ENCODE peak calls at places on chromosomes 13 and 19, in five cellular contexts. W is H1, Y is GM12878, C is K562, F is HepG2. V is an unnamed sample. For H3K4me1 and H4K20me1, the result is how much of the 10 kb centered on the place peaks cover.

GRCh38 chr13:113918580-113918979 is 54.7 kb upstream of the GAS6 start:
- DNase-seq in W (no peak), Y (no peak), C (no peak), F (no peak), V (no peak)

GRCh38 chr13:112255550-112256120 is 120.5 kb upstream of the SPACA7 start:
- DNase-seq in W (no peak), Y (no peak), C (no peak), F (no peak), V (no peak)

GRCh38 chr13:23506071-23506820 is 64.0 kb upstream of the TNFRSF19 start:
- DNase-seq in W (no peak), Y (no peak), C (no peak), F (no peak), V (no peak)

GRCh38 chr13:39603424-39603947 is 493 bp upstream of the LHFPL6 start:
- DNase-seq in W (no peak), Y (no peak), C (no peak), F (no peak), V (no peak)

GRCh38 chr13:98524391-98524790 is 52.5 kb downstream of the STK24 start:
- DNase-seq in W (no peak), Y (no peak), C (no peak), F (no peak), V (no peak)

GRCh38 chr19:3398114-3398899 is 31.9 kb downstream of the NFIC start:
- DNase-seq in W (no peak), Y (no peak), C (no peak), F (peak), V (no peak)

GRCh38 chr19:29483944-29484581 is 41.7 kb upstream of the VSTM2B start:
- DNase-seq in W (no peak), Y (no peak), C (no peak), F (no peak), V (no peak)

GRCh38 chr13:63010072-63010658 is 1594.5 kb upstream of the PCDH20 start:
- DNase-seq in W (no peak), Y (no peak), C (no peak), F (no peak), V (no peak)

GRCh38 chr19:42023943-42024260 is 29.9 kb upstream of the ATP1A3 start:
- DNase-seq in W (no peak), Y (no peak), C (no peak), F (no peak), V (no peak)

GRCh38 chr13:41546372-41547252 is 89.3 kb downstream of the RGCC start:
- DNase-seq in W (no peak), Y (no peak), C (no peak), F (peak), V (no peak)

GRCh38 chr13:21053231-21053630 is 8.2 kb downstream of the LATS2 start:
- DNase-seq in W (no peak), Y (no peak), C (no peak), F (no peak), V (no peak)

GRCh38 chr13:31248361-31248760 is 48.6 kb downstream of the B3GLCT start:
- DNase-seq in W (no peak), Y (no peak), C (no peak), F (no peak), V (no peak)

GRCh38 chr19:5154129-5154798 is 185.4 kb downstream of the KDM4B start:
- DNase-seq in W (no peak), Y (no peak), C (peak), F (peak), V (no peak)

GRCh38 chr19:48619692-48620565 is 623 bp downstream of the SPHK2 start:
- DNase-seq in W (no peak), Y (no peak), C (no peak), F (no peak), V (no peak)

GRCh38 chr19:29478578-29479565 is 46.9 kb upstream of the VSTM2B start:
- DNase-seq in W (peak), Y (no peak), C (peak), F (peak), V (peak)

GRCh38 chr13:89726690-89727435 is 1620.6 kb upstream of the MIR17HG start:
- DNase-seq in W (no peak), Y (no peak), C (no peak), F (no peak), V (no peak)

GRCh38 chr19:39173502-39173991 is 23.2 kb upstream of the NCCRP1 start:
- DNase-seq in W (no peak), Y (no peak), C (no peak), F (no peak), V (no peak)

GRCh38 chr19:49869009-49869483 is 1.7 kb upstream of the PNKP start:
- DNase-seq in W (no peak), Y (no peak), C (peak), F (no peak), V (no peak)
- H3K4me1 ChIP-seq in W (under half), Y (under half), C (under half), F (half or more), V (under half)

DNA sequence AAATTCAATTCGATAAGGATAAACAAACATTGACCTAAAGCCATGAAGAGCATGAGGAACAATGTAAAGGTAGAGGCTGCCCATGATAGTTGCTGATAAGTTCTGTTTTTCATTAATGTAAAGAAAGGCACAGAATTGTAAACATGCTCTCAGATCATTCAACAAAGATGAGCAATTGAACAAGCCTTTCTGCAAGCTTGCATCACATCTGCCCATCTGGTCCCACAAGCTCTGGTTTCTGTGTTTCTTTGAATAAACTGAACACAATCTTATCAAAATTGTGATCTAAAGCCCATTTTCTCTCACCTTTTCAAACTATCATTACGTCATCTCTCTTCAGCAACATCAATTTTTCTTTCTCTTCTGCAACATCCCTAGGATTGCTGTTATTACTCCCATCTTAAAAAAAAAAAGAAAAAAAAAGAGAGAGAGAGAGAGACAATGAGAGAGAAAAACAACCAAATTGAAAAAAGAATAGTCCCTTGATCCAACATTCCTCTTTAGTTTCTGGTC is 487.2 kb upstream of the GPC6 start:
- DNase-seq in W (no peak), Y (no peak), C (no peak), F (no peak), V (no peak)
- TF ChIP-seq SRF in W (no peak), Y (no peak), C (no peak), F (no peak), V (no peak)

GRCh38 chr19:15292847-15293582 is 39.3 kb downstream of the BRD4 start:
- DNase-seq in W (no peak), Y (no peak), C (no peak), F (no peak), V (no peak)
- H4K20me1 ChIP-seq in W (half or more), Y (under half), C (half or more), F (under half), V (under half)

GRCh38 chr19:34172661-34173144 is 399 bp downstream of the LSM14A start:
- DNase-seq in W (peak), Y (no peak), C (peak), F (no peak), V (no peak)
- H3K4me1 ChIP-seq in W (under half), Y (under half), C (under half), F (half or more), V (under half)

DNA sequence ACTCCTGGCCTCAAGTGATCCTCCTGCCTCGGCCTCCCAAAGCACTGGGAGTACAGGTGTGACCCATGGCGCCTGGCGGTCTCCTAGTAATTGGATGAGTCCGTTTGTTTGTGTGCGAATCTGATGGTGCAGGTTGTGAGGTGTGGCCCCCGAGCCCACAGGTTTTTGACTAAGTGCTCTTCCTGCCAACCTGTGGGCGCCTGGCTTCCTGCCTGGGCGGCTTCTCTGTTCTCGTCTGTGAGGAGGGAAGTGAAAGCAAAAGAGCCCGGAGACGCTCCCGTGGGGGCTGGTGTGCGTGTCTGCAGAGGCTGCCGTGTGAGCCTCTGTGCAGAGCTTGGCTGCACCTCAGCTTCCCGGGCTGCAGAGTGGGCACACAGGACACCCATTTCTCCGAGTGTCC is 10.0 kb downstream of the ARHGAP45 start:
- DNase-seq in W (no peak), Y (peak), C (no peak), F (no peak), V (no peak)
- TF ChIP-seq SRF in W (no peak), Y (no peak), C (no peak), F (no peak), V (no peak)

GRCh38 chr19:44847144-44848035 is 1.3 kb downstream of the NECTIN2 start:
- DNase-seq in W (no peak), Y (no peak), C (peak), F (peak), V (peak)

GRCh38 chr19:44845612-44846454 is at the start of gene NECTIN2:
- DNase-seq in W (peak), Y (peak), C (peak), F (peak), V (peak)

GRCh38 chr19:44848805-44849457 is 2.8 kb downstream of the NECTIN2 start:
- DNase-seq in W (no peak), Y (no peak), C (peak), F (no peak), V (no peak)

GRCh38 chr19:44846455-44847143 is 502 bp downstream of the NECTIN2 start:
- DNase-seq in W (no peak), Y (no peak), C (no peak), F (no peak), V (no peak)

DNA sequence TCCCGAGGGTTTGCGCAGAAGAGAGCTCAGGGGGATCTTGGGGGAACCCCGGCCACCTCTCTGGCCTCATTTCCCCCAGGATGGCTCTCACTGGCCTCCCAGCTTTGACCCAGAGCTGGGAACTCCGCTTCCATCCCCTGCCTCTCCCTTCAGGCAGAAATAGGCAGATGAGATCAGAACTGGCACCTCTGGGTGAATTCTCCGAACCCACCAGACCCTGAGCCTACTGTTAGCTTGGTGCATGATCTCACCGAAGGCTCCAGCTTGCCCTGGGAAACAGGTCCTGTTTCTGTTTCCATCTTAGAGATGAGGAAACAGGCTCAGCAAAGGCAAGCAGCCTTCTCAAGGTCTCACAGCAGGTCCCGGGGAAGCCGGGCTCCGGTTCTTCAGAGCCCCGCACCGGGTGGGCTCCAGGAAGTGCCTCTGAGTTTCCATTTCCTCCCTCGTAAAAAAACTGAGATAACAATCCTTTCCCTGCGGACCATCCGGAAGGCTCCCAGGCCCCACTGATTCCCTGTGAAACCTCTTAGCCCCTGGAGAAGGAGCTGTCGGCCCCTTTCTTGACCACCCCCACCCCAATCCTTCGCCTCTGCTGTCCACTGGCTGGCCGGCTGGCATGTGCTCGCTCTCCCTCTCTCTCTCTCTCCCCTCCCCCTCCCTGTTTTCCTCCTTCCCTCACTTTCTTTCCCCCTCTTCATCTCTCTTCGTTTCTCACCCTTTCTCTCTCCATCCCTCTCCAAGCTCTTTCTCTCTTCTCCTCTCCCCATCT is 2.1 kb downstream of the NECTIN2 start:
- DNase-seq in W (no peak), Y (no peak), C (no peak), F (no peak), V (no peak)
- H4K20me1 ChIP-seq in W (under half), Y (under half), C (under half), F (under half), V (under half)

DNA sequence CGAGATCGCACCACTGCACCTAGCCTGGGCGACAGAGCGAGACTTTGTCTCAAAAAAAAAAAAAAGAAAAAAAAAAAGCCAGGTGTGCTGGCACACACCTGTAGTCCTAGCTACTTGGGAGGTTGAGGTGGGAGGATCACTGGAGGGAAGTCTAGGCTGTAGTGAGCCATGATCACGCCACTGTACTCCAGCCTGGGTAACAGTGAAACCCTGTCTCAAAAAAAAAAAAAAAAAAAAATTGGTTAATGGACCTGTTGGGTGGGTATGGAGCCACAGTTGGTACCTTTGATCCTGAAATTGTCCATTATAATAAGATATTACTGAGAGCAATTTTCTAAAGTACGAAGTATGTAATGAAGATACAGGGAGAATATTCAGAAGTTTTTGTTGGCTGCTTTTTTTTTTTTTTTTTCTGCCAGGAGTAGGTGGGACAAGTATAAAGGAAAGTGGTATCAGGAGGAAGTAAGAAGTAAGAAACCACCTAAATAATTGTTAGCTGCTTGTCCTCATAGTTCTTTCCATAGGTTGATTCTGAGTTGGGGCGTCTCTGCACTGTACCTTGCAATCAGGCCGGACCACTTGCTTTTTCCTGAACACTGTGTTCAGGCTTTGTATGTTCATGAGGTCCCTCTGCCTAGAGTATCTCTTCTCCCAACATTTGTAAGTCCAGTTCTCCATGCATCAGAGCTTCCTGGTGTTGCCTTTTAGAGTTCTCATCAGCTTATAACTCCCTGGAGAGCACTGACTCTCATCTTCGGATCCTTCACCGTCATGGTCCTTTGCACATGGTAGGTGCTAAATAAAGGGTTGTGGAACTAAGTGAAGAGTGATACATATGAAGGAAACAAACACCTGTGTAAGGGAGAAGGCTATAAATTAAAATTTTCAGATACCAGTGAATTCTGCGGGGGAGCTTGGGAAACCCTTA is 31.7 kb downstream of the ARHGAP35 start:
- DNase-seq in W (no peak), Y (peak), C (no peak), F (no peak), V (no peak)
- H3K4me1 ChIP-seq in W (under half), Y (under half), C (under half), F (half or more), V (under half)

DNA sequence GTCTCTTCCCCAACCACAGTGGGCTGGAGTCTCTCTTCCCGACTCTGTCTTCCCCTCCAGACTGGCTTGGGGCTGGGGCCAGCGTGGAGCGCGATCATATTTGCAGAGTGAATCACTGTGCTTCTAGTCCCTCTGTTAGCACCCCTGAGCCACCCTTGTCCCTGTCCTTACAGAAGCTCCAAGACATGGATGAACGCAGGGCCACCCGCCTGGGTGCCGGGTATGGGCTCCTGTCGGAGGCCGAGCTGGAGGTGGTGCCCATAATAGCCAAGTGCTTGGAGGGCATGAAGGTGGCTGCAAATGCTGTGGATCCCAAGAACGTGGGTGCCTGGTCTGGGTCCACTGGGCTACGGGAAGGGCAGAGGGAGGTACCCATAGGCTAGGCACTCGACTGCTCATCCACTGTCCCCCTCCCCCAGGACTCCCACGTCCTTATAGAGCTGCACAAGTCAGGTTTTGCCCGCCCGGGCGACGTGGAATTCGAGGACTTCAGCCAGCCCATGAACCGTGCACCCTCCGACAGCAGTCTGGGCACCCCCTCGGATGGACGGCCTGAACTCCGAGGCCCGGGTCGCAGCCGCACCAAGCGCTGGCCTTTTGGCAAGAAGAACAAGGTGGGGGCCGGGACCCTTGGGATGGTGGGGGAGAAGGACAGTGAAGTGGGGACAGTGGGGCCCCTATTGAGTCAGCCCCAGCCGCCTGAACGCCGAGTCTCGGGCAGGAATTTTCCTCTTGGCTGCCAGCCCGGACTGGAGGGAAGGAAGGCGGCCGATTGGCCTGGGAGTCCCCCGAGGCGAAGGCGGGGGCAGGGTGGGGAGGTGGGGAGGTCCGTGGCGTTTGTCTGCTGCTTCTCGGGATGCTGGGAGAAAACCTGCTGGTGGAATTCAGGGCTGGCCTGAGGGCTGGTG is 5.2 kb downstream of the TRIP10 start:
- DNase-seq in W (no peak), Y (no peak), C (no peak), F (no peak), V (no peak)
- TF ChIP-seq SRF in W (no peak), Y (no peak), C (no peak), F (no peak), V (no peak)